ENCODE peak calls at places on chromosomes 13 and 19, in four cellular contexts. I is heart right ventricle; K is brain microvascular endothelial cell; X is activated CD8-positive, alpha-beta T cell treated with anti-CD3 and anti-CD28 coated beads for 36 hours. Z is an unnamed sample.

GRCh38 chr13:56906909-56907308 is 233.8 kb upstream of the PRR20A start:
- DNase-seq in I (no peak), K (no peak), X (no peak), Z (no peak)

GRCh38 chr13:68160466-68160865 is 930.3 kb upstream of the PCDH9 start:
- DNase-seq in I (no peak), K (no peak), X (no peak), Z (no peak)

GRCh38 chr19:17216058-17216670 is 1.0 kb downstream of the USE1 start:
- DNase-seq in I (no peak), K (no peak), X (no peak), Z (no peak)

GRCh38 chr19:38277969-38278680 is 13.8 kb downstream of the SPINT2 start:
- DNase-seq in I (peak), K (no peak), X (no peak), Z (no peak)

GRCh38 chr13:24671367-24672117 is 8.7 kb upstream of the ATP12A start:
- DNase-seq in I (peak), K (peak), X (no peak), Z (peak)

GRCh38 chr13:105196052-105196451 is 1339.4 kb downstream of the EFNB2 start:
- DNase-seq in I (no peak), K (peak), X (no peak), Z (no peak)

GRCh38 chr13:19984430-19985218 is 26.1 kb downstream of the ZMYM2 start:
- DNase-seq in I (no peak), K (peak), X (no peak), Z (peak)

GRCh38 chr13:98490195-98490771 is 86.6 kb downstream of the STK24 start:
- DNase-seq in I (no peak), K (no peak), X (no peak), Z (no peak)

GRCh38 chr19:49749771-49750170 is 13.3 kb downstream of the TSKS start:
- DNase-seq in I (no peak), K (no peak), X (no peak), Z (no peak)

GRCh38 chr13:34086281-34086680 is 268.3 kb downstream of the RFC3 start:
- DNase-seq in I (no peak), K (no peak), X (no peak), Z (no peak)

GRCh38 chr13:50081106-50081898 is 66.1 kb downstream of the KCNRG start:
- DNase-seq in I (peak), K (no peak), X (peak), Z (peak)

GRCh38 chr19:42229855-42230331 is 9.8 kb downstream of the ZNF526 start:
- DNase-seq in I (no peak), K (no peak), X (no peak), Z (no peak)

GRCh38 chr19:40398417-40399056 is 8.6 kb upstream of the HIPK4 start:
- DNase-seq in I (no peak), K (peak), X (peak), Z (peak)

GRCh38 chr13:110246530-110246929 is 60.4 kb downstream of the COL4A1 start:
- DNase-seq in I (no peak), K (no peak), X (no peak), Z (no peak)

GRCh38 chr19:36265856-36266374 is 51.0 kb downstream of the ZNF146 start:
- DNase-seq in I (no peak), K (no peak), X (no peak), Z (no peak)

GRCh38 chr13:45681101-45681500 is 21.0 kb upstream of the CBY2 start:
- DNase-seq in I (no peak), K (no peak), X (no peak), Z (no peak)

GRCh38 chr13:72689181-72689696 is 38.2 kb downstream of the MZT1 start:
- DNase-seq in I (no peak), K (no peak), X (no peak), Z (no peak)

GRCh38 chr19:52070496-52070895 is 21.9 kb upstream of the ZNF432 start:
- DNase-seq in I (no peak), K (peak), X (no peak), Z (no peak)

GRCh38 chr19:48274173-48274572 is 4.3 kb downstream of the ZNF114 start:
- DNase-seq in I (no peak), K (no peak), X (no peak), Z (no peak)

GRCh38 chr19:3034845-3035541 is 5.9 kb upstream of the TLE2 start:
- DNase-seq in I (peak), K (no peak), X (peak), Z (peak)

GRCh38 chr19:38806371-38806770 is 6.4 kb downstream of the LGALS4 start:
- DNase-seq in I (no peak), K (no peak), X (no peak), Z (peak)

GRCh38 chr19:5826531-5827341 is 12.8 kb downstream of the FUT6 start:
- DNase-seq in I (peak), K (no peak), X (peak), Z (peak)

GRCh38 chr13:111211789-111212516 is 96.8 kb downstream of the ARHGEF7 start:
- DNase-seq in I (no peak), K (peak), X (no peak), Z (no peak)

GRCh38 chr19:42369433-42370067 is 20.5 kb downstream of the CNFN start:
- DNase-seq in I (no peak), K (no peak), X (no peak), Z (no peak)

GRCh38 chr19:406999-407491 is 1.9 kb downstream of the C2CD4C start:
- DNase-seq in I (no peak), K (no peak), X (no peak), Z (no peak)

GRCh38 chr13:25172303-25172630 is 179 bp upstream of the AMER2 start:
- DNase-seq in I (no peak), K (no peak), X (no peak), Z (no peak)

GRCh38 chr19:22619932-22620331 is 14.2 kb upstream of the ZNF492 start:
- DNase-seq in I (no peak), K (no peak), X (no peak), Z (no peak)

GRCh38 chr19:5457709-5458108 is 2.5 kb downstream of the ZNRF4 start:
- DNase-seq in I (no peak), K (no peak), X (no peak), Z (no peak)

GRCh38 chr13:93522486-93522885 is 295.9 kb downstream of the GPC6 start:
- DNase-seq in I (no peak), K (peak), X (no peak), Z (no peak)

GRCh38 chr13:106277483-106278154 is 257.8 kb downstream of the EFNB2 start:
- DNase-seq in I (peak), K (no peak), X (no peak), Z (no peak)

GRCh38 chr19:32437096-32437495 is 31.5 kb downstream of the DPY19L3 start:
- DNase-seq in I (no peak), K (no peak), X (no peak), Z (no peak)

GRCh38 chr19:10936661-10937084 is 8.1 kb downstream of the TIMM29 start:
- DNase-seq in I (peak), K (peak), X (peak), Z (peak)

GRCh38 chr13:51999525-51999924 is 11.7 kb downstream of the ATP7B start:
- DNase-seq in I (peak), K (no peak), X (no peak), Z (no peak)

GRCh38 chr13:76968041-76968440 is 19.7 kb downstream of the ACOD1 start:
- DNase-seq in I (no peak), K (no peak), X (no peak), Z (no peak)
- TF ChIP-seq CTCF in I (no peak), K (no peak), X (no peak), Z (no peak)

GRCh38 chr19:34733826-34734600 is at the start of gene ZNF181:
- DNase-seq in I (peak), K (peak), X (peak), Z (peak)
- TF ChIP-seq CTCF in I (no peak), K (no peak), X (no peak), Z (no peak)

DNA sequence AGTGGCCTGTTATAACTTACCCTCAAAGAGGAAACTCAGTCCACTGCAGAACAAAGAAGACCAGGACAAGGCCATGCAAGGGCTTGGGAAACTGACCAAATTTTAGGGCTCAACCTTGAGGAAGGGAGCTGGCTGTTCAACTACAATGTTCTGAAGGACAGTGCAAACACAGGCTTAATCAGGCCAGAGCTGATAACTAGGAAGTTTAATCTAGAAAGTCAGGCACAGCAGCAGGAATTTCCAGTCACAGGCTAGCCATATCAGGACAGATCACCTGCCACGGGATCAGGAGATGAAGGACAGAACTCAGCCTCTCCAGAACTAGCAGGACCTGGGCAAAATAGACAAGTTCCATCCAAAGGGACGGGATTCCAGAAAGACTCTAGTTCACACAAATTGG is 89.4 kb downstream of the ENOX1 start:
- DNase-seq in I (no peak), K (no peak), X (no peak), Z (no peak)
- TF ChIP-seq CTCF in I (no peak), K (no peak), X (no peak), Z (no peak)

GRCh38 chr13:53066411-53066810 is 37.8 kb downstream of the OLFM4 start:
- DNase-seq in I (no peak), K (no peak), X (no peak), Z (no peak)
- TF ChIP-seq CTCF in I (no peak), K (no peak), X (no peak), Z (no peak)